ENCODE peak calls at places on chromosome 1, in eight cellular contexts. J, L, H, Z, W, V, U and E are unnamed samples.

GRCh38 chr1:179754031-179754624 is 11.0 kb downstream of the FAM163A start:
- DNase-seq in J (no peak), L (no peak), H (no peak), Z (no peak), W (no peak), V (no peak), U (no peak), E (no peak)

GRCh38 chr1:34642679-34643078 is 112.2 kb upstream of the GJB5 start:
- DNase-seq in J (no peak), L (no peak), H (no peak), Z (no peak), W (no peak), V (no peak), U (no peak), E (no peak)

GRCh38 chr1:158649052-158649451 is 37.5 kb downstream of the SPTA1 start:
- DNase-seq in J (no peak), L (no peak), H (no peak), Z (no peak), W (no peak), V (no peak), U (no peak), E (no peak)

GRCh38 chr1:21254335-21254951 is 35.8 kb downstream of the ECE1 start:
- DNase-seq in J (no peak), L (no peak), H (no peak), Z (peak; percentile 45), W (peak; percentile 82), V (no peak), U (no peak), E (no peak)

GRCh38 chr1:231806623-231807470 is 180.3 kb downstream of the DISC1 start:
- DNase-seq in J (peak; percentile 53), L (no peak), H (no peak), Z (no peak), W (peak; percentile 67), V (peak; percentile 46), U (peak; percentile 33), E (no peak)

GRCh38 chr1:113691184-113691583 is 68.1 kb downstream of the PHTF1 start:
- DNase-seq in J (no peak), L (no peak), H (no peak), Z (no peak), W (no peak), V (no peak), U (no peak), E (no peak)

GRCh38 chr1:203057831-203058673 is 27.8 kb downstream of the MYOG start:
- DNase-seq in J (no peak), L (no peak), H (no peak), Z (no peak), W (no peak), V (no peak), U (no peak), E (no peak)

GRCh38 chr1:89953072-89953626 is 41.8 kb upstream of the ZNF326 start:
- DNase-seq in J (no peak), L (no peak), H (peak; percentile 33), Z (no peak), W (no peak), V (peak; percentile 49), U (peak; percentile 36), E (no peak)

GRCh38 chr1:159647616-159648015 is 60.0 kb downstream of the APCS start:
- DNase-seq in J (no peak), L (no peak), H (no peak), Z (no peak), W (no peak), V (no peak), U (no peak), E (no peak)

GRCh38 chr1:211654838-211655787 is 20.3 kb downstream of the NEK2 start:
- DNase-seq in J (peak; percentile 67), L (peak; percentile 88), H (no peak), Z (peak; percentile 93), W (peak; percentile 94), V (peak; percentile 69), U (peak; percentile 92), E (no peak)

GRCh38 chr1:211653329-211653728 is 22.1 kb downstream of the NEK2 start:
- DNase-seq in J (no peak), L (no peak), H (no peak), Z (no peak), W (no peak), V (no peak), U (no peak), E (no peak)

GRCh38 chr1:211652371-211652770 is 23.1 kb downstream of the NEK2 start:
- DNase-seq in J (no peak), L (no peak), H (no peak), Z (no peak), W (no peak), V (no peak), U (no peak), E (no peak)

GRCh38 chr1:211656728-211657127 is 18.7 kb downstream of the NEK2 start:
- DNase-seq in J (no peak), L (no peak), H (no peak), Z (no peak), W (no peak), V (no peak), U (no peak), E (no peak)

DNA sequence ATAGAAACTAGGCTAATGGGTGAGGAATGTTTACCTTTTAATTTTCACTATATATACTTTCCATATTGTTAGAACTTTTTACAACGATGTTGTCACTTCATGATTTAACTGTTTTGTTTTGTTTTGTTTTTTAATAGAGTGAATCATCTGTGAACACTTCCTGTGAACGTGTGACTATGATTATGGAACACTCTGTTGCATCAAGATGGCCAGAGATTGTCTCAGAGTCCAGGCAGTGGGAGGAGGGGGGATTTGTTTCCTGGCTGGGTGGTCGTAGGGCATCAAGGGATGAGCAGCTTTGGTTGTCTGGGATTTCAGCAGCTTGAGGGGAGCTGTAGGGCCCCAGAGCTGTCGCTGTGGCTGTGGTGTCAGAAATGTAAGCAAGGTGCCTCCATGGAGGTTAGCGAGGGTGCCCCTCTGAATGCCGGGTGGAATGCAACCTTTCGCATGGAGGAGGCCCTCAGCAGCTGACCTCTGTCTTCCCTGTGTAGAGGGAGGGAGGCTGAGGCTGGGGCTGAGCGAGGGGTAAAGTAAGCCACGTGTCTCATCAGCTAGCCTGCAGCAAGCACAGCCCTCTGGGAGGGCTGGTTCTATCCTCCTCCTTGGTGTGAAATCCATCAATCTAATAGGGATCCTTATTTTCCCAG is 21.4 kb downstream of the NEK2 start:
- DNase-seq in J (no peak), L (no peak), H (no peak), Z (no peak), W (no peak), V (peak; percentile 34), U (no peak), E (no peak)
- TF ChIP-seq EP300 in J (no peak), L (no peak), H (no peak), Z (no peak), W (no peak), V (no peak), U (no peak), E (no peak)

DNA sequence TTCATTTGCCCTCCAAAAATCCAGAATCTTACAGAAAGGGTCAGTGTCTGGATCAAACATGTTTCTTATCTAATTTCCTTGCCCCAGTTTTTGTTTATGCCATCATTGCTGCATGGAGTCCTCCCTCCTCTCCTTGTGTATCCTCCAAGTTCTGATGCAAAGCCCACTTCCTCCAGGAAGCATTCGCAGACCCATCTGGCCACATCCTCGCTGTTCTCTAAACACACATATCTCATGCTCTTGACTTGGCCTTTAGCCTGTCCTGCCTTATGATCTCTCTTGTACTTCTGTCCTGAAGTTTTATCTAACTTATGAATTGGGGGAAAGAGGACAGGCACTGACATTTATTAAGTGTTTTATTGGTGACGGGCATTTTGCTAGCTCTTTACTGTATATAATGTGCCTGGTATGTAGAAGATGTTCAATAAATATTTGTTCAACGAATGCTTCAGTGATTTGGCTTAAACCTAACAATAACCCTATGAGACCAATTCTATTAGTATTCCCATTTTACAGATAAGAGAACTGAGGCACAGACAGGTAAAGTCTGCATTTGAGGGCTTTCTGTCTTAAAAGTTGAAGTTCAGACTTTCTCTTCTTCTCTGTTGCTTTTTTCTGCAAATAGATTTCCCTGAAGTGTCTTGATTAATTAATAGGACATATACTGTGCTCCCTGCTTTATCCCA is 19.2 kb upstream of the ID3 start:
- DNase-seq in J (no peak), L (no peak), H (no peak), Z (no peak), W (no peak), V (no peak), U (no peak), E (no peak)
- TF ChIP-seq EP300 in J (no peak), L (no peak), H (no peak), Z (no peak), W (no peak), V (no peak), U (no peak), E (no peak)

DNA sequence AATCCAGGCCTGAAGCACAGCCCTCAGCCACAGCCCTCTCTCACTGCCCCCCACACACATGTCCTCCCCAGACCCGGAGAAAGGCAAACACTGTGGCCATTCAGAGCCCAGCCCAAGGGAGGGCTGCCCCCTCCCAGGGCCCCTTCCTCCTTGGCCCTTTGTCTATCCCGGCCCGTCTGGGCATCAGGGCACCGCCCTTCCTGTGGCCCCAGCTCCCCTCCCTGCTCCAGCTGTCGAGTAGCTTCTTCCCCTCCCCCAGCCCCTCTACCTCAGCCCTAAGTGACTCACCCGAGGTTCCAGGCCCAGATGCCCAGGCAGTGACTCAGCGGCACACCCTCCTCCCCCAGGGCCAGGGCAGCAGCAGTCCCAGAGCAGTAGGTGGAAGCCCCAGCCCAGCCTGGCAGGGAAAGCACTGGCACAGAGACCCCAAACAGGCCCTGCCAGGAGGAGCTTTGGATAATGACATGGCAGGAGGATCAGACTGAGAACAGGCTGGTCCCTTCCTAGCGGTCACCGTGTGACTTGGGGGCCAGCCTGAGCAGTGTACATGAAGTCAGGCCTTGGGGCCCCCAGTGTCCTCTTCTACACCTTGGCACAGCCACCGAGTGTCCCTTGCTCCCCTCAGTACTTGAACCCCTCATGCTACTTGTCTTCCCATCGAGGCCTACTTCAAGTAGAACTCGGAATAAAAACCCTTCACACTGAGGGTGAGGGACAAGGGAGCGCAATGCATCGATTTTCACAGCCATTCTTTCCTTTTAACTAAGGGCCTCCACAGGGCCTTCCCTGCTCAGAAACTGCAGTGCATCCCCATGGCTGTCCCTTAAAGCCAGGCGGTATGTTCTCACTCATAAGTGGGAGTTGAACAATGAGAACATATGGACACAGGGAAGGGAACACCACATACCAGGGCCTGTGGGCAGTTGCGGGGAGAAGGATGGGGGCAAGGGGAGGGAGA is 1.0 kb upstream of the S100A2 start:
- DNase-seq in J (peak; percentile 90), L (peak; percentile 99), H (peak; percentile 37), Z (peak; percentile 93), W (peak; percentile 99), V (peak; percentile 89), U (peak; percentile 93), E (peak; percentile 98)
- TF ChIP-seq EP300 in J (no peak), L (peak; percentile 30), H (no peak), Z (peak; percentile 90), W (no peak), V (peak; percentile 87), U (no peak), E (no peak)

GRCh38 chr1:205495237-205495823 is 9.1 kb upstream of the CDK18 start:
- DNase-seq in J (no peak), L (no peak), H (no peak), Z (no peak), W (no peak), V (no peak), U (peak; percentile 73), E (no peak)

GRCh38 chr1:205493241-205494085 is 11.0 kb upstream of the CDK18 start:
- DNase-seq in J (no peak), L (no peak), H (no peak), Z (no peak), W (no peak), V (peak; percentile 41), U (peak; percentile 28), E (no peak)

GRCh38 chr1:205492774-205493173 is 11.7 kb upstream of the CDK18 start:
- DNase-seq in J (no peak), L (no peak), H (no peak), Z (no peak), W (no peak), V (no peak), U (no peak), E (no peak)

GRCh38 chr1:205492201-205492667 is 12.2 kb upstream of the CDK18 start:
- DNase-seq in J (no peak), L (no peak), H (no peak), Z (no peak), W (no peak), V (peak; percentile 91), U (no peak), E (no peak)

GRCh38 chr1:205494119-205494518 is 10.3 kb upstream of the CDK18 start:
- DNase-seq in J (no peak), L (no peak), H (no peak), Z (no peak), W (no peak), V (no peak), U (no peak), E (no peak)
- TF ChIP-seq EP300 in J (no peak), L (no peak), H (no peak), Z (no peak), W (no peak), V (no peak), U (no peak), E (no peak)